ENCODE peak calls at places on chromosome 15, in four cellular contexts. G, U, H and F are unnamed samples.

GRCh38 chr15:73841756-73842590 is 31.4 kb upstream of the TBC1D21 start:
- DNase-seq in H (no peak), U (no peak), G (no peak), F (no peak)

GRCh38 chr15:63870403-63871209 is 36.9 kb upstream of the HERC1 start:
- DNase-seq in H (peak; percentile 65), G (peak; percentile 46), U (no peak), F (peak; percentile 51)

GRCh38 chr15:92449476-92449875 is 55.8 kb downstream of the ST8SIA2 start:
- DNase-seq in G (peak; percentile 78), H (no peak), U (no peak), F (no peak)

GRCh38 chr15:75648156-75649000 is 666 bp downstream of the SNX33 start:
- DNase-seq in G (peak; percentile 50), H (peak; percentile 71), U (no peak), F (no peak)

GRCh38 chr15:40322531-40323238 is 807 bp upstream of the INAFM2 start:
- DNase-seq in H (no peak), G (peak; percentile 78), U (peak; percentile 43), F (no peak)

GRCh38 chr15:39720721-39721611 is 61.7 kb downstream of the FSIP1 start:
- DNase-seq in H (no peak), U (no peak), G (peak; percentile 61), F (peak; percentile 45)

GRCh38 chr15:100615801-100616200 is 13.4 kb downstream of the ASB7 start:
- DNase-seq in G (no peak), U (no peak), H (no peak), F (no peak)

GRCh38 chr15:31371520-31372240 is 45.0 kb downstream of the KLF13 start:
- DNase-seq in H (no peak), G (no peak), U (no peak), F (no peak)

GRCh38 chr15:70424937-70425411 is 327.3 kb upstream of the TLE3 start:
- DNase-seq in H (no peak), U (no peak), G (no peak), F (no peak)

GRCh38 chr15:81304226-81304625 is 19.7 kb downstream of the STARD5 start:
- DNase-seq in U (no peak), G (no peak), H (no peak), F (no peak)

GRCh38 chr15:92033723-92034122 is 180.2 kb downstream of the SLCO3A1 start:
- DNase-seq in H (no peak), U (no peak), G (no peak), F (no peak)

GRCh38 chr15:95922431-95922830 is 408.1 kb upstream of the NR2F2 start:
- DNase-seq in H (no peak), U (no peak), G (no peak), F (no peak)

GRCh38 chr15:38471974-38472373 is 18.0 kb downstream of the FAM98B start:
- DNase-seq in H (no peak), U (no peak), G (no peak), F (no peak)

GRCh38 chr15:35118987-35119386 is 33.9 kb upstream of the NANOGP8 start:
- DNase-seq in H (no peak), U (peak; percentile 78), G (no peak), F (no peak)

GRCh38 chr15:100256985-100257650 is 84.7 kb downstream of the ADAMTS17 start:
- DNase-seq in H (no peak), U (no peak), G (no peak), F (no peak)

GRCh38 chr15:27958911-27959598 is 140.1 kb downstream of the OCA2 start:
- DNase-seq in U (no peak), H (no peak), G (no peak), F (no peak)

GRCh38 chr15:66644815-66645345 is 57.2 kb upstream of the SMAD6 start:
- DNase-seq in U (no peak), G (no peak), H (no peak), F (peak; percentile 42)

GRCh38 chr15:55703873-55704285 is 39.1 kb downstream of the PRTG start:
- DNase-seq in U (no peak), G (no peak), H (no peak), F (no peak)

GRCh38 chr15:99185731-99186130 is 63.6 kb downstream of the TTC23 start:
- DNase-seq in U (no peak), G (no peak), H (no peak), F (no peak)

GRCh38 chr15:85164841-85165466 is 183.3 kb downstream of the PDE8A start:
- DNase-seq in H (no peak), G (no peak), U (no peak), F (no peak)

GRCh38 chr15:42605281-42605744 is 29.9 kb downstream of the STARD9 start:
- DNase-seq in G (peak; percentile 45), U (no peak), H (no peak), F (no peak)

GRCh38 chr15:100958326-100959065 is 39.3 kb downstream of the LRRK1 start:
- DNase-seq in H (no peak), U (no peak), G (peak; percentile 74), F (peak; percentile 41)

GRCh38 chr15:34147371-34148140 is 45.7 kb downstream of the PGBD4 start:
- DNase-seq in U (peak; percentile 4), G (peak; percentile 56), H (no peak), F (no peak)

GRCh38 chr15:91186892-91187644 is 87.0 kb downstream of the SV2B start:
- DNase-seq in U (no peak), H (no peak), G (no peak), F (no peak)